ENCODE peak calls at places on chromosomes 7 and 10, in nine cellular contexts. V, O, W, S, B, G, D, E and Q are unnamed samples.

GRCh38 chr7:70925411-70926115 is 206.4 kb upstream of the GALNT17 start:
- DNase-seq in O (no peak), G (no peak), E (no peak), W (no peak), S (no peak), B (no peak), D (no peak), V (no peak), Q (peak)

GRCh38 chr10:102644646-102645387 is 538 bp downstream of the TRIM8 start:
- DNase-seq in O (peak), W (peak), V (peak), E (no peak), S (peak), D (peak), G (peak), B (peak), Q (peak)

GRCh38 chr10:120981601-120982381 is 130.6 kb downstream of the WDR11 start:
- DNase-seq in G (no peak), E (no peak), S (no peak), O (no peak), V (no peak), D (no peak), W (no peak), B (no peak), Q (no peak)

GRCh38 chr7:29508608-29509007 is 55.0 kb upstream of the PRR15 start:
- DNase-seq in W (no peak), O (no peak), G (no peak), V (no peak), E (no peak), D (no peak), B (no peak), S (no peak), Q (no peak)

GRCh38 chr10:98430427-98430826 is 15.4 kb upstream of the PYROXD2 start:
- DNase-seq in O (no peak), B (no peak), S (no peak), V (no peak), G (no peak), D (no peak), E (no peak), W (no peak), Q (no peak)

GRCh38 chr10:110176626-110177025 is 30.8 kb upstream of the MXI1 start:
- DNase-seq in V (peak), B (no peak), S (no peak), O (no peak), E (no peak), G (peak), D (no peak), W (no peak), Q (no peak)

GRCh38 chr7:3592438-3593134 is 291.5 kb downstream of the SDK1 start:
- DNase-seq in S (no peak), V (no peak), D (no peak), O (peak), B (no peak), W (peak), G (no peak), E (no peak), Q (no peak)

GRCh38 chr10:60480865-60481563 is 91.3 kb upstream of the ANK3 start:
- DNase-seq in S (no peak), B (no peak), V (peak), G (peak), E (no peak), O (no peak), D (peak), W (peak), Q (no peak)

GRCh38 chr10:28806481-28806880 is 129.2 kb downstream of the BAMBI start:
- DNase-seq in G (no peak), V (no peak), B (no peak), W (no peak), D (no peak), E (no peak), S (no peak), O (peak), Q (no peak)

GRCh38 chr10:119679480-119679829 is 28.3 kb downstream of the BAG3 start:
- DNase-seq in E (no peak), V (no peak), O (no peak), B (no peak), S (no peak), W (no peak), G (no peak), D (no peak), Q (no peak)

GRCh38 chr7:136687693-136688322 is 180.6 kb upstream of the CHRM2 start:
- DNase-seq in G (peak), S (no peak), D (peak), O (no peak), B (no peak), W (peak), V (peak), E (no peak), Q (no peak)

GRCh38 chr10:30014511-30014910 is 44.9 kb downstream of the JCAD start:
- DNase-seq in E (no peak), O (no peak), B (no peak), D (no peak), V (no peak), G (no peak), W (no peak), S (no peak), Q (no peak)

GRCh38 chr10:598415-599170 is 90.9 kb downstream of the DIP2C start:
- DNase-seq in B (no peak), E (no peak), D (peak), V (peak), S (no peak), W (peak), G (peak), O (no peak), Q (no peak)

GRCh38 chr7:34277016-34277800 is 371.9 kb downstream of the BMPER start:
- DNase-seq in V (peak), G (no peak), B (no peak), E (no peak), O (no peak), D (peak), S (no peak), W (no peak), Q (no peak)

GRCh38 chr7:117269417-117269816 is 53.4 kb downstream of the WNT2 start:
- DNase-seq in V (peak), G (peak), D (peak), W (no peak), B (no peak), O (no peak), S (no peak), E (no peak), Q (no peak)